ENCODE peak calls at places on chromosomes 1 and 21, in seven cellular contexts. C is cardiac muscle cell, L is dorsolateral prefrontal cortex, H is PC-3, Z is upper lobe of right lung, Q is mammary epithelial cell, E is tibial artery. D is an unnamed sample.
A peak's percentile ranks its signal among the peaks of the same experiment; 100 is the strongest.

GRCh38 chr21:21063828-21064227 is 65.6 kb downstream of the NCAM2 start:
- DNase-seq in C (no peak), L (no peak), H (no peak), Z (no peak), Q (no peak), E (no peak), D (no peak)

GRCh38 chr1:15703562-15703961 is 19.4 kb downstream of the PLEKHM2 start:
- DNase-seq in C (peak; percentile 93), L (peak; percentile 81), H (no peak), Z (peak; percentile 80), Q (peak; percentile 79), E (peak; percentile 94), D (peak; percentile 82)

GRCh38 chr1:29022615-29023014 is 101.1 kb downstream of the TMEM200B start:
- DNase-seq in C (no peak), L (no peak), H (no peak), Z (no peak), Q (no peak), E (no peak), D (no peak)

GRCh38 chr1:8862528-8862927 is 16.0 kb downstream of the ENO1 start:
- DNase-seq in C (peak; percentile 44), L (no peak), H (peak; percentile 30), Z (no peak), Q (no peak), E (no peak), D (no peak)

GRCh38 chr1:234921266-234922062 is 207.2 kb downstream of the TOMM20 start:
- DNase-seq in C (no peak), L (no peak), H (no peak), Z (no peak), Q (no peak), E (peak; percentile 74), D (peak; percentile 40)

GRCh38 chr1:244863491-244864252 is 671 bp downstream of the HNRNPU start:
- DNase-seq in C (no peak), L (peak; percentile 20), H (no peak), Z (peak; percentile 81), Q (no peak), E (no peak), D (peak; percentile 58)

GRCh38 chr1:221458430-221459156 is 283.3 kb downstream of the DUSP10 start:
- DNase-seq in C (peak; percentile 85), L (no peak), H (no peak), Z (no peak), Q (peak; percentile 43), E (no peak), D (no peak)

GRCh38 chr1:111563619-111564018 is 56.0 kb upstream of the RAP1A start:
- DNase-seq in C (peak; percentile 60), L (no peak), H (peak; percentile 81), Z (no peak), Q (peak; percentile 68), E (no peak), D (no peak)

DNA sequence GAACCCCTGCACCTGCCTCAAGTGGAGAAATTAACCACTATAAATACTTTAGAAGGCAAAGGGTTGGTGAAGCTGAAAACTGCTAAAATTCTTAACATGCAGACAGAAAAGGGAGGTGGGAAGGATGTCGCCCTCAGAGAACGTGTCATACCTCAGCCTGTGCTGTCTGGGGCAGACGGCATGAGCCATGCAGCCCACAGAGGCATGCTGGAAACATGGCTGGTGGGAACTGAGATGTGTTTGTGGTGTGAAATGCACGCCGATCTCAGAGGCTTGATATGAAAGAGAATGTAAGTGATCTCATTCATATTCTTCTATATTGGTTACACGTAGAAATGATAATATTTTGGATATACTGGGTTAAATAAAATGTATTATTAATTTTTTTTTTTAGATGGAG is 16.3 kb downstream of the AGPAT3 start:
- DNase-seq in C (no peak), L (no peak), H (no peak), Z (peak; percentile 31), Q (no peak), E (peak; percentile 45), D (no peak)
- H3K27ac ChIP-seq in C (no peak overlapping the region), L (no peak overlapping the region), H (no peak overlapping the region), Z (no peak overlapping the region), Q (no peak overlapping the region), E (no peak overlapping the region), D (no peak overlapping the region)

GRCh38 chr1:184210048-184210447 is 158.5 kb downstream of the TSEN15 start:
- DNase-seq in C (peak; percentile 51), L (no peak), H (no peak), Z (no peak), Q (no peak), E (no peak), D (no peak)
- TF ChIP-seq CTCF in C (no peak), L (no peak), H (no peak), Z (no peak), Q (no peak), E (no peak), D (no peak)

DNA sequence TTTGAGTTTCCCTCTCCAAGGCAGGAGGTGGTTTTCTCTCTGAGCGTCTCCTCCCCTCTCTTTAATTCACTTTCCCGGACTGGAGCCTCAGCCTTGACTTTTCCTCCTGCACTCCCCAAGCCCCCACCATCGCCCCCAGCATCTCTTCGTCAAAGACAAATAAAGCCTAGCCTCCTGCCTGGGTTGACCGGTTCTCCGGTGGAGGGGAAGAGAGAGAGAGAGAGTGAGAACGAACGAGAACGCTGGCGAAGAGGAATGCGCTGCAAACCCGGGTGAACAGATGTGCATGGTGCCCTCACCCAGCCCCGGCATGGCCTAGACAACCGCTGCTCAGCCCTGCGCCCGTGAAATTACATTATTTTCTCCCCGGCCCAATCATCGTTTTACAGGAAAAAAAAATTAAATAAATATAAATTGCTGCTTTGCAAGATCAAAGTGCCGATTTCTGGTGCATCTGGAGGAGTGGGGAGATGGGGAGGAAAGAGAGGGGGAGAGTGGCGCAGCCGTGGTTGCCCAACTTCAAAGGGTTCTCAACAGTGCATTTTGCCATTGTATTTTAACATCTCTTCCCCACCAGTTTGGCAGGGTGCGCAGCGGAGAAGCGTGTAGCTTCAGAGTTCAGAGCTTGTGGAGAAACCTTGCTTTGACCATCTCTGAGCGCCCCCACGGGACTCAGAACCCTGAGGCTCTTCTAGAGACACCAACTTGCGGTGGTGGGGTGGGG is 11.4 kb upstream of the TBX15 start:
- DNase-seq in C (no peak), L (no peak), H (no peak), Z (no peak), Q (no peak), E (no peak), D (no peak)
- H3K4me3 ChIP-seq in C (no peak overlapping the region), L (no peak overlapping the region), H (no peak overlapping the region), Z (no peak overlapping the region), Q (no peak overlapping the region), E (no peak overlapping the region), D (no peak overlapping the region)

DNA sequence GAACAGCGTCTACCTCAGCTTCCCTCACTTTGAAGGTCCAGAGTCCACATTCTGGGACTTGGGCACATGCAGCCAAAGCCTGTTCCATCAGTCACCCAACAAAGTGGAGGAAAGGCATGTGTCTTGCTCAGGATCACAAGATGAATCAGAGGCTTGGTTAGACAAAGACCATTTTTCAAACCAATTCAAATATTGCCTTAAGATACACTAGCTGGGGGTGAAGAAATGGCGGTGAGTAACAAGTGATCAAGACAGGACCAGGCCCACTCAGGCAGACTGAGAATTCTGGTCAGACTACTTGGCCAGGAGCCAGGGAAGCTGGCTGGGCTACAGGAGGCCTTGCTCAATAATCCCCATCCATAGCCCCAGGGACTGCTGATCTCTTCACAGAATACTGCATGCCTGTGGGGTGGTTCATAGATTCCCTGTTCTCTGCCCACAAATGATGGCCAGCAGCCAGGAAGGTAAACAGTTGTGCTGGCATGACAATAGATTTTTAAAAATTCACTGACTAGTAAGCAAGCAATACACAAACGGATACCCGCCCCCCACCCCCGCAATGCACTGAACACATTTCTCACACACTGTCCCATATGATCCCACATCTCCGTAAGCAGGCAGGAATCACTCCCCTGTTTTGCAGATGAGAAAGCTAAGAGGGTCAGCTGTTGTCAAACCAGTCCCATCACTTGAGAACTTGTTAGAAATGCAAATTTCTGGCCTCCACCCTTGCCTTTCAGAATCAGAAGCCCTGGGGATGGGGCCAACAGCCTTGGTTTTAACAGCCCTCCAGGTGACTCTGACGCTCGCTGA is 27.2 kb downstream of the ERI3 start:
- DNase-seq in C (peak; percentile 99), L (peak; percentile 19), H (peak; percentile 99), Z (peak; percentile 82), Q (peak; percentile 100), E (peak; percentile 95), D (peak; percentile 90)
- H3K27ac ChIP-seq in C (peak overlapping the region; percentile 22), L (no peak overlapping the region), H (peak overlapping the region; percentile 91), Z (no peak overlapping the region), Q (peak overlapping the region; percentile 94), E (peak overlapping the region; percentile 66), D (no peak overlapping the region)

DNA sequence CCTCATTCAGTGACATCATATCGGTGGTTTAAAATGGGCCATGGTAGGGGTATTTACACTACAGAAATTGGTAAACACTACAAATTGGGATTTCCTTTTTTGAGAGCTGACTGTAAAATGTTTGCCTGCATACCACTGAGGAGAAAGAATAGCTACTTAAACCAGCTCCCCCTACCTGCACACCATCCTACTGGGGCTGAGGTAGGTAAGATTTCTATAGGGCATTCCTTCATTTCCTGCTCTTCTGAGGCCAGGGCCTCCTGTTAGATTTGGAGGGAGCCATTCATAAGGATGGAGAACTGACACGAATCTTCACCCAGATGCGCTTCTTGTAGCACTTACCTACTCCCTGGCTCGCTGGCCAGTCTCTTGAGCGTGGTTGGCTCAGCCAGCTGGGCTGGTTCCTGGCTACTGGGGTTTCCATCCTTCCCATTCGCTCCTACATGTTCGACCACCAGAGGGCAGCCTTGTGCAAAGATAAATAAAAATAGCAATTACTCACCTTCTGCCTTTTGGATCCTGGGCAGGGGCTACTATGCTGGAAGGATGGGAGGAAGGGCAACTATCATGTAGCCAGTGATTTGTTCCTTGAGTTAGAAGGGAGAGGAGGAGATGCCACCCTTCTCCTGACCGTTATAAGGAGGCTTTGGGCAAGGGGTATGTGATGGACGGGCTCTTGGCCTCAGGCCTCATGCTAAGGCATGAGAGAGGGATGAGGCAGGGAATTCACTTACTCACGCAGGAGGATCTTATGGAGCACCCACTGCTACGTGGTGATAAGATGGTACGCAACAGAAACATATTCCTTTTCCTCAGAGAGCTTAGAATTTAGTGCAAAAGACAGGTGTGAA is 10.7 kb downstream of the OPTC start:
- DNase-seq in C (peak; percentile 89), L (peak; percentile 71), H (peak; percentile 94), Z (peak; percentile 84), Q (peak; percentile 68), E (peak; percentile 88), D (peak; percentile 82)
- TF ChIP-seq CTCF in C (peak; percentile 78), L (peak; percentile 93), H (peak; percentile 96), Z (peak; percentile 87), Q (peak; percentile 71), E (peak; percentile 83), D (peak; percentile 90)